ENCODE peak calls at places on chromosomes 4 and X, in nine cellular contexts. O is NCI-H460; G is activated CD4-positive, alpha-beta T cell treated with anti-CD3 and anti-CD28 coated beads, Interleukin-2, amount 50 U/mL, for 1 hour; V is C1 segment of cervical spinal cord; Q is activated T-helper 1 cell treated with anti-CD3 and anti-CD28 coated beads, Interleukin-2, amount 50 U/mL, for 16 hours; B is immature natural killer cell; M is NCI-H524; D is HCT116; F is dorsolateral prefrontal cortex. X is an unnamed sample.

GRCh38 chrX:103386332-103386731 is 10.0 kb downstream of the BEX3 start:
- DNase-seq in G (no peak), Q (no peak), B (no peak), M (no peak), V (no peak), O (no peak), D (no peak), F (no peak), X (no peak)

GRCh38 chrX:71217298-71217697 is 5.7 kb upstream of the GJB1 start:
- DNase-seq in Q (no peak), D (no peak), O (no peak), G (no peak), V (no peak), M (no peak), F (no peak), B (no peak), X (no peak)

GRCh38 chrX:153457827-153458466 is 12.1 kb upstream of the TREX2 start:
- DNase-seq in B (no peak), D (no peak), Q (no peak), G (no peak), O (no peak), F (no peak), V (no peak), M (no peak), X (no peak)

GRCh38 chrX:16963216-16963615 is 16.8 kb downstream of the REPS2 start:
- DNase-seq in B (no peak), G (no peak), M (no peak), D (no peak), Q (no peak), O (no peak), F (no peak), V (no peak), X (no peak)

GRCh38 chr4:95165926-95166524 is 382.7 kb downstream of the UNC5C start:
- DNase-seq in M (peak), G (no peak), D (peak), V (no peak), F (peak), Q (no peak), O (peak), B (peak), X (peak)

GRCh38 chrX:107731831-107732502 is 43.6 kb downstream of the TSC22D3 start:
- DNase-seq in G (no peak), V (peak), M (peak), F (peak), O (no peak), B (no peak), Q (no peak), D (peak), X (peak)

GRCh38 chrX:130085551-130085986 is 24.7 kb downstream of the ELF4 start:
- DNase-seq in G (no peak), M (peak), O (no peak), V (no peak), F (no peak), B (no peak), D (no peak), Q (no peak), X (no peak)

GRCh38 chr4:129092636-129093172 is 635 bp downstream of the SCLT1 start:
- DNase-seq in V (no peak), F (no peak), M (peak), O (no peak), G (no peak), Q (no peak), D (no peak), B (peak), X (no peak)

GRCh38 chr4:2322801-2323200 is 60.9 kb upstream of the MXD4 start:
- DNase-seq in G (no peak), Q (no peak), O (no peak), B (peak), M (no peak), F (no peak), V (no peak), D (no peak), X (no peak)

GRCh38 chr4:76585897-76586360 is 150.9 kb downstream of the SHROOM3 start:
- DNase-seq in B (peak), M (peak), V (no peak), Q (peak), G (peak), F (peak), O (no peak), D (peak), X (peak)

GRCh38 chr4:147284935-147285334 is 196.0 kb upstream of the EDNRA start:
- DNase-seq in O (no peak), V (no peak), F (no peak), G (no peak), B (no peak), Q (no peak), M (no peak), D (no peak), X (no peak)

GRCh38 chr4:17567267-17567666 is 9.7 kb upstream of the LAP3 start:
- DNase-seq in B (no peak), V (no peak), G (no peak), M (no peak), O (no peak), Q (no peak), D (no peak), F (no peak), X (no peak)

GRCh38 chrX:56802921-56803848 is 74.1 kb downstream of the NBDY start:
- DNase-seq in Q (peak), M (no peak), B (peak), D (no peak), V (peak), G (peak), F (peak), O (peak), X (peak)

GRCh38 chr4:185567828-185568442 is 32.6 kb upstream of the PDLIM3 start:
- DNase-seq in V (no peak), M (no peak), F (peak), O (no peak), Q (no peak), B (no peak), D (no peak), G (no peak), X (peak)

GRCh38 chr4:34182346-34182745 is 2062.0 kb downstream of the ARAP2 start:
- DNase-seq in F (no peak), D (no peak), B (no peak), O (no peak), G (no peak), V (no peak), M (no peak), Q (no peak), X (no peak)

GRCh38 chr4:144336633-144337032 is 196.1 kb upstream of the GYPA start:
- DNase-seq in O (no peak), F (no peak), G (no peak), V (no peak), B (no peak), M (no peak), D (no peak), Q (no peak), X (no peak)

GRCh38 chr4:142645478-142646108 is 200.5 kb downstream of the INPP4B start:
- DNase-seq in V (no peak), M (no peak), Q (no peak), B (no peak), G (no peak), D (no peak), O (no peak), F (no peak), X (no peak)

GRCh38 chr4:151983854-151984253 is 223.0 kb upstream of the GATB start:
- DNase-seq in O (no peak), Q (no peak), G (no peak), M (no peak), F (no peak), D (no peak), B (no peak), V (no peak), X (no peak)

GRCh38 chrX:39998636-39999406 is 98.9 kb downstream of the BCOR start:
- DNase-seq in B (no peak), F (no peak), G (no peak), Q (no peak), D (no peak), V (no peak), M (no peak), O (no peak), X (no peak)

GRCh38 chr4:106149026-106149425 is 167.0 kb downstream of the TBCK start:
- DNase-seq in Q (no peak), F (no peak), D (no peak), V (no peak), M (no peak), B (no peak), O (no peak), G (no peak), X (no peak)

GRCh38 chr4:85028910-85029309 is 62.4 kb upstream of the WDFY3 start:
- DNase-seq in O (no peak), F (no peak), D (no peak), G (no peak), V (no peak), B (no peak), M (peak), Q (no peak), X (no peak)

GRCh38 chrX:45196701-45197100 is 4.0 kb downstream of the DIPK2B start:
- DNase-seq in G (no peak), B (no peak), M (no peak), O (no peak), Q (no peak), V (no peak), F (no peak), D (no peak), X (no peak)

GRCh38 chr4:69360271-69360670 is 80.0 kb downstream of the UGT2B28 start:
- DNase-seq in Q (no peak), O (no peak), B (no peak), F (no peak), M (no peak), D (no peak), V (no peak), G (no peak), X (peak)

GRCh38 chr4:10032625-10033024 is 11.3 kb upstream of the SLC2A9 start:
- DNase-seq in G (no peak), M (no peak), B (no peak), F (no peak), Q (no peak), D (peak), V (no peak), O (no peak), X (no peak)

GRCh38 chr4:173185832-173186545 is 17.4 kb downstream of the GALNT7 start:
- DNase-seq in Q (no peak), V (no peak), D (no peak), M (peak), G (no peak), B (no peak), O (no peak), F (no peak), X (no peak)

GRCh38 chr4:13527192-13527982 is 16.9 kb downstream of the NKX3-2 start:
- DNase-seq in Q (no peak), G (no peak), F (no peak), V (no peak), D (no peak), B (peak), O (no peak), M (no peak), X (no peak)

GRCh38 chr4:92305878-92306520 is 2.2 kb downstream of the GRID2 start:
- DNase-seq in F (no peak), V (no peak), Q (no peak), B (no peak), O (no peak), D (no peak), M (peak), G (no peak), X (no peak)